ENCODE peak calls at places on chromosome 7, in nine cellular contexts. V is GM19239; R is T-helper 1 cell; P is Ammon's horn; O is activated naive CD8-positive, alpha-beta T cell treated with anti-CD3 and anti-CD28 coated beads, Interleukin-2, amount 10 ng/mL, durations not matched to agents 7 days and 5 days; M is NCI-H1694 treated with DMSO at 0.1 percent for 48 hours; C is caudate nucleus; A is effector memory CD8-positive, alpha-beta T cell; F is HL-60. G is an unnamed sample.

GRCh38 chr7:84911077-84911476 is 275.8 kb downstream of the SEMA3D start:
- DNase-seq in M (no peak), P (no peak), A (no peak), V (no peak), C (no peak), R (no peak), O (no peak), F (no peak), G (no peak)

GRCh38 chr7:149770728-149771127 is 2.7 kb downstream of the ZNF467 start:
- DNase-seq in M (no peak), R (no peak), V (no peak), O (no peak), C (no peak), P (no peak), F (no peak), A (no peak), G (no peak)

GRCh38 chr7:158120751-158121150 is 466.9 kb downstream of the PTPRN2 start:
- DNase-seq in R (no peak), A (no peak), M (no peak), C (no peak), V (no peak), P (no peak), O (peak; percentile 7), F (no peak), G (peak; percentile 5)

GRCh38 chr7:149291036-149291835 is 29.2 kb downstream of the ZNF783 start:
- DNase-seq in M (no peak), A (no peak), R (no peak), F (no peak), C (no peak), O (peak; percentile 62), V (no peak), P (no peak), G (no peak)

GRCh38 chr7:108973075-108973474 is 403.4 kb downstream of the DNAJB9 start:
- DNase-seq in V (no peak), A (no peak), O (no peak), P (peak; percentile 8), M (peak; percentile 7), R (no peak), F (no peak), C (no peak), G (no peak)

GRCh38 chr7:47040795-47041194 is 541.1 kb downstream of the TNS3 start:
- DNase-seq in A (no peak), F (no peak), V (no peak), P (no peak), M (no peak), C (no peak), R (no peak), O (no peak), G (no peak)

GRCh38 chr7:6691609-6692106 is 15.1 kb downstream of the ZNF12 start:
- DNase-seq in F (no peak), V (no peak), R (no peak), P (no peak), M (no peak), O (no peak), A (no peak), C (no peak), G (no peak)

GRCh38 chr7:24192053-24192452 is 91.9 kb upstream of the NPY start:
- DNase-seq in F (no peak), A (no peak), P (no peak), M (no peak), O (no peak), C (no peak), V (no peak), R (no peak), G (no peak)

GRCh38 chr7:138865843-138866242 is 67.8 kb upstream of the ATP6V0A4 start:
- DNase-seq in R (no peak), P (no peak), M (no peak), V (peak; percentile 33), C (no peak), F (peak; percentile 33), A (peak; percentile 20), O (peak; percentile 48), G (no peak)

GRCh38 chr7:26346611-26347200 is 55.0 kb downstream of the SNX10 start:
- DNase-seq in M (no peak), R (no peak), A (no peak), O (no peak), F (no peak), V (no peak), P (peak; percentile 70), C (no peak), G (no peak)

GRCh38 chr7:126001344-126001743 is 1071.7 kb upstream of the POT1 start:
- DNase-seq in V (no peak), P (no peak), O (no peak), F (no peak), C (no peak), A (no peak), M (no peak), R (no peak), G (no peak)

GRCh38 chr7:16034353-16034752 is 347.9 kb upstream of the MEOX2 start:
- DNase-seq in A (no peak), V (no peak), C (no peak), F (no peak), P (no peak), M (no peak), R (no peak), O (no peak), G (no peak)

GRCh38 chr7:75696263-75697037 is 42.3 kb downstream of the HIP1 start:
- DNase-seq in M (no peak), O (no peak), F (no peak), R (no peak), P (no peak), C (no peak), V (no peak), A (no peak), G (no peak)

GRCh38 chr7:3302681-3303320 is 1.7 kb downstream of the SDK1 start:
- DNase-seq in A (no peak), R (no peak), F (no peak), O (no peak), C (no peak), P (no peak), M (no peak), V (no peak), G (no peak)

GRCh38 chr7:27641576-27642230 is 21.0 kb downstream of the HIBADH start:
- DNase-seq in A (no peak), C (no peak), F (no peak), M (no peak), V (peak; percentile 46), R (no peak), O (no peak), P (no peak), G (no peak)

GRCh38 chr7:44727346-44728262 is 21.0 kb upstream of the ZMIZ2 start:
- DNase-seq in F (no peak), V (no peak), R (no peak), P (no peak), A (no peak), M (no peak), O (no peak), C (no peak), G (no peak)

GRCh38 chr7:130662426-130662825 is 6.1 kb downstream of the COPG2 start:
- DNase-seq in M (no peak), F (no peak), A (no peak), V (no peak), P (no peak), C (no peak), O (no peak), R (no peak), G (no peak)

GRCh38 chr7:18555120-18555519 is 59.6 kb downstream of the HDAC9 start:
- DNase-seq in F (no peak), C (no peak), R (no peak), P (no peak), O (no peak), A (no peak), M (no peak), V (no peak), G (no peak)

GRCh38 chr7:140881507-140882228 is 43.1 kb downstream of the BRAF start:
- DNase-seq in R (no peak), V (no peak), C (no peak), M (no peak), P (no peak), F (no peak), A (no peak), O (no peak), G (no peak)

GRCh38 chr7:47596502-47597202 is 14.7 kb upstream of the TNS3 start:
- DNase-seq in P (peak; percentile 70), A (no peak), F (no peak), R (no peak), M (peak; percentile 14), C (no peak), V (no peak), O (no peak), G (peak; percentile 38)

GRCh38 chr7:131188367-131189339 is 139.0 kb upstream of the MKLN1 start:
- DNase-seq in V (no peak), A (peak; percentile 50), P (no peak), R (peak; percentile 42), C (no peak), M (no peak), O (peak; percentile 41), F (peak; percentile 67), G (no peak)

GRCh38 chr7:30171753-30172447 is 37.1 kb downstream of the MTURN start:
- DNase-seq in F (no peak), V (no peak), C (no peak), M (no peak), R (no peak), A (no peak), O (no peak), P (no peak), G (no peak)

GRCh38 chr7:24800667-24801066 is 43.4 kb upstream of the GSDME start:
- DNase-seq in C (no peak), V (no peak), M (no peak), R (no peak), P (no peak), O (no peak), A (no peak), F (no peak), G (no peak)

GRCh38 chr7:74405191-74405898 is 48.4 kb upstream of the GTF2IRD1 start:
- DNase-seq in C (no peak), A (no peak), M (peak; percentile 41), V (no peak), R (no peak), P (no peak), F (peak; percentile 62), O (no peak), G (peak; percentile 49)

GRCh38 chr7:91085175-91085574 is 179.1 kb upstream of the FZD1 start:
- DNase-seq in O (no peak), R (no peak), A (no peak), V (no peak), P (no peak), M (no peak), F (no peak), C (no peak), G (no peak)

GRCh38 chr7:86913709-86914108 is 145.7 kb downstream of the ELAPOR2 start:
- DNase-seq in C (no peak), F (no peak), V (no peak), M (no peak), P (no peak), R (no peak), A (no peak), O (no peak), G (no peak)